ENCODE peak calls at places on chromosomes 3 and 15, in four cellular contexts. W, Q, V and C are unnamed samples.

GRCh38 chr3:171802601-171802956 is 7.7 kb downstream of the PLD1 start:
- DNase-seq in W (no peak), Q (no peak), V (no peak), C (no peak)

GRCh38 chr15:62896969-62897486 is 145.5 kb upstream of the TPM1 start:
- DNase-seq in W (peak; percentile 36), Q (peak; percentile 99), V (peak; percentile 99), C (no peak)

GRCh38 chr15:89912145-89912673 is 543 bp downstream of the ARPIN start:
- DNase-seq in W (peak; percentile 26), Q (peak; percentile 37), V (no peak), C (peak; percentile 61)

GRCh38 chr3:13657660-13658435 is 108.9 kb downstream of the FBLN2 start:
- DNase-seq in W (no peak), Q (peak; percentile 42), V (peak; percentile 22), C (peak; percentile 76)

GRCh38 chr3:114451051-114451451 is 157.2 kb downstream of the TIGIT start:
- DNase-seq in W (no peak), Q (no peak), V (no peak), C (no peak)

GRCh38 chr3:114155370-114155821 is 23.5 kb downstream of the DRD3 start:
- DNase-seq in W (no peak), Q (peak; percentile 29), V (peak; percentile 30), C (peak; percentile 73)

GRCh38 chr3:155323063-155323666 is 29.7 kb upstream of the STRIT1 start:
- DNase-seq in W (peak; percentile 51), Q (peak; percentile 78), V (peak; percentile 89), C (peak; percentile 42)

GRCh38 chr15:91515188-91515754 is 338.2 kb upstream of the SLCO3A1 start:
- DNase-seq in W (no peak), Q (no peak), V (peak; percentile 92), C (no peak)

GRCh38 chr15:68419301-68420175 is 12.4 kb downstream of the ITGA11 start:
- DNase-seq in W (no peak), Q (peak; percentile 69), V (no peak), C (peak; percentile 8)

GRCh38 chr3:171366043-171366442 is 94.2 kb downstream of the TNIK start:
- DNase-seq in W (no peak), Q (no peak), V (no peak), C (no peak)

GRCh38 chr3:26365706-26366105 is 256.9 kb upstream of the LRRC3B start:
- DNase-seq in W (no peak), Q (no peak), V (no peak), C (no peak)

GRCh38 chr15:29852201-29852600 is 29.9 kb upstream of the TJP1 start:
- DNase-seq in W (no peak), Q (no peak), V (no peak), C (no peak)

GRCh38 chr3:129587559-129588210 is 18.8 kb downstream of the PLXND1 start:
- DNase-seq in W (no peak), Q (no peak), V (no peak), C (no peak)

GRCh38 chr3:129585949-129586657 is 20.4 kb downstream of the PLXND1 start:
- DNase-seq in W (no peak), Q (no peak), V (no peak), C (no peak)

GRCh38 chr3:129583289-129583688 is 23.2 kb downstream of the PLXND1 start:
- DNase-seq in W (no peak), Q (no peak), V (no peak), C (no peak)

GRCh38 chr3:129584631-129585030 is 21.8 kb downstream of the PLXND1 start:
- DNase-seq in W (no peak), Q (no peak), V (no peak), C (no peak)

DNA sequence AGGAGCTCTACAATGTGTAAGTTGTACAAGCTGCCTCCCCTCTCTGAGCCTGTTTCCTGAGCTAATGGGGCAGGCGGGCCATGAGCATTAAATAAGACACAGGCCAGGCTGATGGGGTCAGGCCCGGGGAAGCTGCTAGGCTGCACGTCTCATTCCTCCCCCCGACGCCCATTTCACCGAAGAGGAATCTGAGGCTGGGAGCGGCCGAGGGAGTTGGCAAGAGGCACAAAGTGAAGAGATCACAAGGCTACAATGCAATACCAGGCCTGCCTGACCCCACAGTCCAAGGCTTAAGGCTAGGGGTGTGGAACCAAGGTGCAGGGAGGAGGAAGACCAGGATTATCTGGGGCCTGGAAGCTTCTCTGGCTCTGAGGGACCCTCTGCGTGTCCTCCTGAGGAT is 19.4 kb downstream of the PLXND1 start:
- DNase-seq in W (no peak), Q (no peak), V (no peak), C (no peak)
- H2BK120ac ChIP-seq in W (no peak overlapping the region), Q (no peak overlapping the region), V (no peak overlapping the region), C (no peak overlapping the region)

GRCh38 chr15:59104912-59105732 is at the start of gene CCNB2:
- DNase-seq in W (peak; percentile 90), Q (peak; percentile 96), V (peak; percentile 94), C (peak; percentile 94)
- H3K14ac ChIP-seq in W (no peak within 1 kb of the TSS), Q (no peak within 1 kb of the TSS), V (peak within 1 kb of the TSS; percentile 90), C (peak within 1 kb of the TSS; percentile 97)

GRCh38 chr3:194671511-194671899 is 486 bp downstream of the LSG1 start:
- DNase-seq in W (no peak), Q (peak; percentile 60), V (peak; percentile 52), C (no peak)

GRCh38 chr3:194675081-194675640 is 3.2 kb upstream of the LSG1 start:
- DNase-seq in W (no peak), Q (no peak), V (no peak), C (no peak)

GRCh38 chr3:194673761-194674160 is 1.8 kb upstream of the LSG1 start:
- DNase-seq in W (no peak), Q (no peak), V (no peak), C (no peak)

GRCh38 chr3:194672876-194673275 is 885 bp upstream of the LSG1 start:
- DNase-seq in W (peak; percentile 6), Q (no peak), V (no peak), C (no peak)

DNA sequence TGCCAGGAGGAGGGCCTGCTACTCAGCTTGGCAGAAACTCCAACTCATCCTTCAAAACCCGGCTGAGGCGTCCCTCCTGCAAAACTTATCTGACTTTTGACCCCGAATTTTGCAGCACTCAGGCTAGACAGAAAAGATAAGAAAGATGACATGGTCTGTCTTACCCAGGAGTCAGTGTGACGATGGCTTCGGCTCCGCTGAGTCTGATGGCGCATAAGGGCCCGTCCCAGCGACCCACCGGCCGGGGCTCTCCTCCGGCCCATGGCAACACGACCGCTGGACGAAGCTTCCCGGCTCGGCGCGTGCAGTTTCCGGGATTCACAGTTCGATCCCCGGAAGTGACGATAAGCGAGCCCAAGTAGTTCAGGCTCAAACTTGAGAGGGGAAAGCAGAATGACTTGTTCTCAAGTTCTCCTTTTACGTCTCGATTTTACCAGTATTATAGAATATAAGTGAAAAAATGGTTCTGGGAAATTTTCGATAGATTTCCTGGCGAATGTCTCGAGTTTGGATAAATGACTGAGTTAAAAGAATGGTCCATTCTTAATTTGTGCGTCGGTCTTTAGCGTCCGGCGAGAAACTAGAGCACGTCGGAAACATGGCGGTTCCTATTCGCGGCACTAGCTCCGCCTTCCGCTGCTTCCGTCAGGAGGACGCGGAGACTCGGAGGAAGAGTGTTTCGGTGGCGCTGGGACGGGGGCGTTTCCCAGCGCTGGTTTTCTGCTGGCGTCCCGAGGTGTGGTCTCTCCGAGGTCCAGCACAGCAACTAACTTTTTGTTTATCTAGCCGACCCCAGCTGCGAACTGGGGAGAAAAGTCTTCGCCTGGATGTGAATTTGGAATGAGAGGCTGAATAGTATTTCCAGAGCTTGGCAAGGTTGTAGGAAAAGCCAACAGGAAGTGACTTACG is at the start of gene LSG1:
- DNase-seq in W (peak; percentile 97), Q (peak; percentile 97), V (peak; percentile 97), C (peak; percentile 93)
- H4K91ac ChIP-seq in W (no peak within 1 kb of the TSS), Q (no peak within 1 kb of the TSS), V (peak within 1 kb of the TSS; percentile 90), C (no peak within 1 kb of the TSS)

GRCh38 chr3:107431048-107431297 is 53.7 kb downstream of the CCDC54 start:
- DNase-seq in W (no peak), Q (peak; percentile 51), V (peak; percentile 1), C (no peak)
- H2BK120ac ChIP-seq in W (no peak overlapping the region), Q (no peak overlapping the region), V (peak overlapping the region; percentile 14), C (no peak overlapping the region)

GRCh38 chr3:27677554-27677953 is 44.6 kb downstream of the EOMES start:
- DNase-seq in W (no peak), Q (peak; percentile 30), V (peak; percentile 96), C (no peak)

GRCh38 chr3:27679691-27680090 is 42.4 kb downstream of the EOMES start:
- DNase-seq in W (no peak), Q (no peak), V (no peak), C (no peak)

GRCh38 chr3:27681249-27681748 is 40.8 kb downstream of the EOMES start:
- DNase-seq in W (peak; percentile 50), Q (peak; percentile 85), V (peak; percentile 83), C (peak; percentile 50)

GRCh38 chr3:27678234-27678633 is 43.9 kb downstream of the EOMES start:
- DNase-seq in W (no peak), Q (no peak), V (no peak), C (no peak)

DNA sequence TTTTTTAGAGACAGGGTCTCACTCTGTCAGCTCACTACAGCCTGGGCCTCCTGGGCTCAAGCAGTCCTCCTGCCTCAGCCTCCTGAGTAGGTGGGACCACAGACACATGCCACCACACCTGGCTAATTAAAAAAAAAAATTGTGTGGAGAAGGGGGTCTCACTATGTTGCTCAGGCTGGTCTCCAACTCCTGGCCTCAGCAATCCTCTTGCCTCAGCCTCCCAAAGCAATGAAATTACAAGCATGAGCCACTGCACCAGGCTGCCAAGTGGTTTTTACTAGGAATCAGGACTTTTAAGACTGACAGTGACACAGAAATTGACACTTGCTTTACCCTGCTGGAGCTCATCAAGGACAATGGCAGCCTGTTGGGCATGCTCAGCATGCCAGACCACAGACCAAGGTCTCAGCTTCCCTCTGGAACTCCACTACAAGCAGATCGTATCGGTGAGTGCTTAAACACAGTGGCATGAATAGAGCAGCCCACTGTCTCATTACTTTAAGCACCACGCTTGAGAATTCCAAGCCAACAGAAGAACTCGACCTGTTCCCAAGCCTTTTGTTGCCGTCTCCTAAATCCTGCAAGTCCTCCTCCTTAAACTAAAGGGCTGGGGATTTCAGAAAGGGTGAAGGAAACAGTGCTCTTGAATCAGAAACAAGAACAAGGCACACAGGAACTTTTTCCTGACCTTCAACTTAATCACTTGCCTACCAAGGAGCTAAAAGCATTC is 41.4 kb downstream of the EOMES start:
- DNase-seq in W (peak; percentile 52), Q (no peak), V (no peak), C (peak; percentile 69)
- H3K14ac ChIP-seq in W (no peak overlapping the region), Q (no peak overlapping the region), V (peak overlapping the region; percentile 96), C (no peak overlapping the region)

DNA sequence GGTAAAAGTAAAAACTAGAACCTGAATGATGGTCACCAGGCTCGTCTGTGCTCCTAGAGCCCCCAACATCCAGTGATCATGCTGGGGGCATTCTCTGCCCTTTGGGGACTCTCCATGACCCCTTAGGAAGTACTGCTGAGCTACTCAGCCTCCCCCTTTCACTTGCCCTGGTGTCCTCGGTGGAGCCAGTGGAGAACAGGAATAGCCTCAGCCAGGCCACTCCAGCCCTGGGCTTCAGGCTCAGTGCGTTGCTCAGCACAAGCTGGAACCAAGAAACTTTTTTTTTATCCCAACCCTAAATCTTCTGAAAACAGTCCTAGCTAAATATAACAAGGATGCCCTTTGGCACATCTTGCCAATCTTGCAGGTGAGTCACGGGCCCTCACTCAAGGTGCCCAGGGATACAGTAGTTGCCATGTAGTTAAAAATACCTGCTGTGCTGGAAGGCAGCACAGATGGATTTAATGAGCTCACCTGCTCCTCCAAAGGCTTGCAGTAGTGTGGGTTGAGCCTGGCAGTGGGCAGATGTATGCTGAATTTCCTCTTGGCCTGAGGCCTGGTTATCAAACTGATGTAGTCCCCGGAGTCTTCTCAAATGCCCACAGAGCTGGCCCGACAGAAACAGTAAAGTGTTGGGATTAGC is 46.9 kb upstream of the TMEM158 start:
- DNase-seq in W (no peak), Q (no peak), V (no peak), C (no peak)
- H4K91ac ChIP-seq in W (no peak overlapping the region), Q (peak overlapping the region; percentile 27), V (no peak overlapping the region), C (no peak overlapping the region)